ENCODE peak calls at places on chromosomes 5 and 9, in five cellular contexts. Z, A, H, T and D are unnamed samples.

GRCh38 chr9:33227741-33228140 is 12.2 kb upstream of the SPINK4 start:
- DNase-seq in Z (no peak), A (no peak), H (no peak), T (no peak), D (no peak)

GRCh38 chr9:68983008-68983411 is 30.9 kb downstream of the PRKACG start:
- DNase-seq in Z (no peak), A (no peak), H (no peak), T (no peak), D (no peak)

GRCh38 chr5:148179234-148179824 is 11.0 kb downstream of the SPINK14 start:
- DNase-seq in Z (peak; percentile 48), A (no peak), H (no peak), T (no peak), D (peak; percentile 18)

GRCh38 chr5:158313027-158313738 is 454.2 kb upstream of the CLINT1 start:
- DNase-seq in Z (no peak), A (no peak), H (no peak), T (no peak), D (no peak)

GRCh38 chr5:150641006-150641570 is 628 bp downstream of the SYNPO start:
- DNase-seq in Z (no peak), A (no peak), H (peak; percentile 83), T (no peak), D (no peak)

GRCh38 chr9:124513374-124513994 is 6.3 kb upstream of the NR5A1 start:
- DNase-seq in Z (no peak), A (no peak), H (no peak), T (no peak), D (no peak)

GRCh38 chr9:118306773-118307172 is 602.6 kb downstream of the TLR4 start:
- DNase-seq in Z (no peak), A (no peak), H (no peak), T (no peak), D (no peak)

GRCh38 chr5:137273511-137273910 is 225.6 kb downstream of the SPOCK1 start:
- DNase-seq in Z (no peak), A (no peak), H (no peak), T (no peak), D (no peak)

GRCh38 chr9:70564464-70565190 is 150.2 kb upstream of the KLF9 start:
- DNase-seq in Z (no peak), A (no peak), H (no peak), T (no peak), D (no peak)

GRCh38 chr5:138903113-138903789 is 28.1 kb upstream of the LRRTM2 start:
- DNase-seq in Z (no peak), A (no peak), H (no peak), T (no peak), D (peak; percentile 34)

GRCh38 chr5:160991205-160991604 is 139.2 kb upstream of the ATP10B start:
- DNase-seq in Z (no peak), A (no peak), H (no peak), T (no peak), D (no peak)

GRCh38 chr5:82174128-82174918 is 103.8 kb downstream of the RPS23 start:
- DNase-seq in Z (peak; percentile 60), A (peak; percentile 57), H (peak; percentile 85), T (peak; percentile 30), D (peak; percentile 61)

GRCh38 chr9:108834959-108835696 is 20.7 kb downstream of the ACTL7B start:
- DNase-seq in Z (no peak), A (no peak), H (no peak), T (no peak), D (no peak)

GRCh38 chr5:40605295-40605958 is 74.3 kb upstream of the PTGER4 start:
- DNase-seq in Z (no peak), A (no peak), H (no peak), T (no peak), D (no peak)

GRCh38 chr5:40601198-40601868 is 78.4 kb upstream of the PTGER4 start:
- DNase-seq in Z (no peak), A (no peak), H (no peak), T (no peak), D (no peak)

GRCh38 chr5:40606077-40606765 is 73.5 kb upstream of the PTGER4 start:
- DNase-seq in Z (no peak), A (no peak), H (peak; percentile 48), T (no peak), D (no peak)

GRCh38 chr5:40600383-40600782 is 79.3 kb upstream of the PTGER4 start:
- DNase-seq in Z (no peak), A (no peak), H (no peak), T (no peak), D (no peak)

GRCh38 chr5:40603378-40603777 is 76.3 kb upstream of the PTGER4 start:
- DNase-seq in Z (no peak), A (no peak), H (no peak), T (no peak), D (no peak)
- H3K4me3 ChIP-seq in Z (no peak overlapping the region), A (no peak overlapping the region), H (no peak overlapping the region), T (no peak overlapping the region), D (no peak overlapping the region)

DNA sequence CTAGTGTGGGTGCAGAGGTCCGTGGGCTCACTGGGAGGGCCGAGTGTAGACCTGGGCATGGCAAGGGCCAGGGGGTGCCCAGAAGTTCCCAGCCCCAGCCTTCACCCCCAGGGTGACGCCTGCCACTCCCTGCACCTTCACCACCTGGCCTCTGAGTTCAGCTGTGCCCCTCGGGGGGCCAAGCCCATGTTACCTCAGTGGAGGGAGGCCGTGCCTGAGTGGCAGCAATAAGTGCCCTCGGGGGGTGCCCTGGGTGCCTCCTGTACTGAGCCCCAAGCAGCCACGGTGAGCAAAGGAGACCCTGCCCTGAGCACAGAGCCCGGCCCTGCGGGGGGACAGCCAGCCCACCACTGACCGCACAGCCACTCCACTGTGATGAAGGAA is 10.3 kb upstream of the FCN2 start:
- DNase-seq in Z (no peak), A (no peak), H (no peak), T (no peak), D (no peak)
- H3K27me3 ChIP-seq in Z (peaks cover 7% of the 10 kb centered on the region), A (no peaks in the 10 kb centered on the region), H (no peaks in the 10 kb centered on the region), T (no peaks in the 10 kb centered on the region), D (no peaks in the 10 kb centered on the region)

DNA sequence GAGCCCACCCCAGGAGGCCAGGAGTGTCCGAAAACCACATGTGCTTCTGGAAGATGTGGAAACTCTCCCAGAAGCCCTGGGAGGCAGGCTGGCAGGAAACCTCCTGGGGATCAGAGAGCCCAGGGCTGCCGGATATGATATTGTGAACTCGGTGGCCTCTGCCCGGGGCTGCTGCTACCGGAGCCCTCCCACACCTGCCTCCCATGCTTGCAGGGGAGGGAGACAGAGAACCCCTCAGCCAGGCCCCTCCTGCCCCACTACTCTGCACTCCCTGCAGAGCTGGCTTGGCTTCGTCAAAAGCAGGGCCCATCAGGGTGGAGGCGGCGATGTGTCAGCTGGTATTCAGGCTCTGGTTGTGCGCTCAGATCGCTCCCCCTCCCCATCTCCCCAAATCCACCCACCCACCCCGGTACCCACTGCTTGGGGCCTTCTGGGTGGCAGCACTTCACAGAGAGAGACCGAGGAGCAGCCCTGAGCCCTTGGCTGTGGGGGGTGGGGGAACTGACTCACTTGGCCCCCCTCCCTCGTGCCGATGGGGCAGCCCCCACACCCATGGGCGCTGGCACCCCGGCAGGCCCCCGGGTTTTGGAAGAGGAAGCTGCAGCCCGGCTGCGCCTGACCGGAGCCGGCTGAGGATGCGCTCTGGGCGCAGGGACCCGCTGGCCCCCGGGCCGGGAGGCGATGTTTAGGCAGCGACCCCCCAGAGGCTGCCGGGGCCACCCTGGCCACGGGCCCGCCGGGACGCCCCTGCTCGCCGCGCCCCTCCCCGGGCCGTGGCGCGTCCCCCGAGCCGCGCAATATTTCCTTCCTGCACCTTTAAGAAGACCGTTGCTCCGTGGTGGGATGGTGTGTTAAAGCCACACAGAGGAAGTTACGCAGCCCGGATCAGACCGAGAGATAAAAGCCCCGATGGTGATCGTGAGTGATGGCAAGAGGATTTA is 786 bp upstream of the NTNG2 start:
- DNase-seq in Z (no peak), A (peak; percentile 32), H (peak; percentile 59), T (peak; percentile 47), D (peak; percentile 28)
- H3K4me3 ChIP-seq in Z (peak overlapping the region; percentile 5), A (peak overlapping the region; percentile 51), H (peak overlapping the region; percentile 82), T (peak overlapping the region; percentile 71), D (peak overlapping the region; percentile 28)

GRCh38 chr9:121268598-121269029 is 652 bp downstream of the GSN start:
- DNase-seq in Z (no peak), A (no peak), H (peak; percentile 41), T (no peak), D (no peak)
- H3K27me3 ChIP-seq in Z (no peaks in the 10 kb centered on the region), A (no peaks in the 10 kb centered on the region), H (no peaks in the 10 kb centered on the region), T (no peaks in the 10 kb centered on the region), D (no peaks in the 10 kb centered on the region)

GRCh38 chr9:120693609-120694008 is 20.7 kb downstream of the MEGF9 start:
- DNase-seq in Z (no peak), A (no peak), H (no peak), T (no peak), D (no peak)
- H3K4me3 ChIP-seq in Z (no peak overlapping the region), A (no peak overlapping the region), H (no peak overlapping the region), T (no peak overlapping the region), D (no peak overlapping the region)

GRCh38 chr9:79613145-79613544 is 41.4 kb downstream of the TLE4 start:
- DNase-seq in Z (no peak), A (no peak), H (no peak), T (no peak), D (no peak)
- H3K27me3 ChIP-seq in Z (no peaks in the 10 kb centered on the region), A (no peaks in the 10 kb centered on the region), H (no peaks in the 10 kb centered on the region), T (no peaks in the 10 kb centered on the region), D (no peaks in the 10 kb centered on the region)